ENCODE peak calls at places on chromosomes 2 and 18, in five cellular contexts. One of them, this sample, is unnamed.

GRCh38 chr2:194155406-194155805 is 1501.6 kb upstream of the SLC39A10 start:
- DNase-seq in prostate gland: no peak
- DNase-seq in stomach: no peak
- DNase-seq in IMR-90: no peak
- DNase-seq in heart left ventricle: no peak
- DNase-seq in this sample: no peak

GRCh38 chr2:190909680-190910079 is 29.1 kb downstream of the GLS start:
- DNase-seq in prostate gland: no peak
- DNase-seq in stomach: no peak
- DNase-seq in IMR-90: no peak
- DNase-seq in heart left ventricle: no peak
- DNase-seq in this sample: no peak

GRCh38 chr2:151261240-151261976 is at the start of gene RBM43:
- DNase-seq in prostate gland: peak; percentile 65
- DNase-seq in stomach: peak; percentile 82
- DNase-seq in IMR-90: peak; percentile 91
- DNase-seq in heart left ventricle: peak; percentile 89
- DNase-seq in this sample: peak; percentile 82

GRCh38 chr18:23077493-23078256 is 57.6 kb upstream of the CABLES1 start:
- DNase-seq in prostate gland: peak; percentile 9
- DNase-seq in stomach: peak; percentile 50
- DNase-seq in IMR-90: no peak
- DNase-seq in heart left ventricle: no peak
- DNase-seq in this sample: peak; percentile 17

GRCh38 chr2:157821519-157822131 is 54.5 kb downstream of the ACVR1 start:
- DNase-seq in prostate gland: no peak
- DNase-seq in stomach: no peak
- DNase-seq in IMR-90: no peak
- DNase-seq in heart left ventricle: no peak
- DNase-seq in this sample: no peak

GRCh38 chr18:8948471-8949149 is 153.9 kb upstream of the NDUFV2 start:
- DNase-seq in prostate gland: no peak
- DNase-seq in stomach: no peak
- DNase-seq in IMR-90: peak; percentile 93
- DNase-seq in heart left ventricle: no peak
- DNase-seq in this sample: no peak

GRCh38 chr18:5057348-5058012 is 139.6 kb downstream of the AKAIN1 start:
- DNase-seq in prostate gland: no peak
- DNase-seq in stomach: peak; percentile 57
- DNase-seq in IMR-90: peak; percentile 31
- DNase-seq in heart left ventricle: peak; percentile 38
- DNase-seq in this sample: peak; percentile 61

GRCh38 chr2:165827219-165827920 is 33.3 kb upstream of the GALNT3 start:
- DNase-seq in prostate gland: no peak
- DNase-seq in stomach: no peak
- DNase-seq in IMR-90: no peak
- DNase-seq in heart left ventricle: no peak
- DNase-seq in this sample: no peak

GRCh38 chr2:63875758-63876710 is 34.3 kb downstream of the UGP2 start:
- DNase-seq in prostate gland: no peak
- DNase-seq in stomach: no peak
- DNase-seq in IMR-90: no peak
- DNase-seq in heart left ventricle: no peak
- DNase-seq in this sample: no peak

GRCh38 chr2:130836501-130837174 is at the start of gene ARHGEF4:
- DNase-seq in prostate gland: peak; percentile 42
- DNase-seq in stomach: peak; percentile 70
- DNase-seq in IMR-90: no peak
- DNase-seq in heart left ventricle: no peak
- DNase-seq in this sample: peak; percentile 87

GRCh38 chr18:10140928-10141327 is 227.1 kb downstream of the VAPA start:
- DNase-seq in prostate gland: peak; percentile 33
- DNase-seq in stomach: peak; percentile 58
- DNase-seq in IMR-90: peak; percentile 52
- DNase-seq in heart left ventricle: no peak
- DNase-seq in this sample: peak; percentile 80

GRCh38 chr2:99389946-99390345 is 52.8 kb downstream of the EIF5B start:
- DNase-seq in prostate gland: no peak
- DNase-seq in stomach: no peak
- DNase-seq in IMR-90: no peak
- DNase-seq in heart left ventricle: no peak
- DNase-seq in this sample: no peak

GRCh38 chr2:223735035-223735640 is 102.2 kb downstream of the AP1S3 start:
- DNase-seq in prostate gland: no peak
- DNase-seq in stomach: no peak
- DNase-seq in IMR-90: peak; percentile 11
- DNase-seq in heart left ventricle: no peak
- DNase-seq in this sample: no peak

GRCh38 chr2:128321421-128321775 is 2.7 kb upstream of the HS6ST1 start:
- DNase-seq in prostate gland: no peak
- DNase-seq in stomach: no peak
- DNase-seq in IMR-90: no peak
- DNase-seq in heart left ventricle: no peak
- DNase-seq in this sample: peak; percentile 14

GRCh38 chr18:66510357-66511027 is 93.4 kb downstream of the CDH19 start:
- DNase-seq in prostate gland: no peak
- DNase-seq in stomach: no peak
- DNase-seq in IMR-90: no peak
- DNase-seq in heart left ventricle: no peak
- DNase-seq in this sample: no peak

GRCh38 chr2:53593891-53594585 is 173.6 kb upstream of the CHAC2 start:
- DNase-seq in prostate gland: no peak
- DNase-seq in stomach: no peak
- DNase-seq in IMR-90: peak; percentile 55
- DNase-seq in heart left ventricle: no peak
- DNase-seq in this sample: no peak

GRCh38 chr2:27860111-27860510 is 30.1 kb downstream of the RBKS start:
- DNase-seq in prostate gland: no peak
- DNase-seq in stomach: no peak
- DNase-seq in IMR-90: peak; percentile 90
- DNase-seq in heart left ventricle: no peak
- DNase-seq in this sample: no peak

GRCh38 chr18:35522130-35522959 is 24.6 kb upstream of the INO80C start:
- DNase-seq in prostate gland: no peak
- DNase-seq in stomach: no peak
- DNase-seq in IMR-90: no peak
- DNase-seq in heart left ventricle: no peak
- DNase-seq in this sample: no peak

GRCh38 chr2:26904839-26905238 is 56.9 kb downstream of the DPYSL5 start:
- DNase-seq in prostate gland: no peak
- DNase-seq in stomach: no peak
- DNase-seq in IMR-90: no peak
- DNase-seq in heart left ventricle: no peak
- DNase-seq in this sample: no peak

GRCh38 chr18:68098655-68099054 is 582.1 kb upstream of the DSEL start:
- DNase-seq in prostate gland: no peak
- DNase-seq in stomach: no peak
- DNase-seq in IMR-90: no peak
- DNase-seq in heart left ventricle: no peak
- DNase-seq in this sample: no peak

GRCh38 chr2:113276906-113277425 is 1.8 kb downstream of the PAX8 start:
- DNase-seq in prostate gland: no peak
- DNase-seq in stomach: no peak
- DNase-seq in IMR-90: no peak
- DNase-seq in heart left ventricle: no peak
- DNase-seq in this sample: no peak

GRCh38 chr2:203744091-203744490 is 37.7 kb downstream of the CD28 start:
- DNase-seq in prostate gland: no peak
- DNase-seq in stomach: no peak
- DNase-seq in IMR-90: no peak
- DNase-seq in heart left ventricle: no peak
- DNase-seq in this sample: no peak

GRCh38 chr2:15956751-15957736 is 16.7 kb downstream of the MYCN start:
- DNase-seq in prostate gland: no peak
- DNase-seq in stomach: no peak
- DNase-seq in IMR-90: no peak
- DNase-seq in heart left ventricle: no peak
- DNase-seq in this sample: no peak

GRCh38 chr2:170307052-170307451 is 129.1 kb downstream of the MYO3B start:
- DNase-seq in prostate gland: no peak
- DNase-seq in stomach: no peak
- DNase-seq in IMR-90: no peak
- DNase-seq in heart left ventricle: no peak
- DNase-seq in this sample: no peak

GRCh38 chr2:237581751-237582746 is 8.5 kb downstream of the RAB17 start:
- DNase-seq in prostate gland: peak; percentile 83
- DNase-seq in stomach: peak; percentile 84
- DNase-seq in IMR-90: peak; percentile 71
- DNase-seq in heart left ventricle: peak; percentile 83
- DNase-seq in this sample: peak; percentile 80

GRCh38 chr2:153872311-153873061 is 764 bp downstream of the GALNT13 start:
- DNase-seq in prostate gland: no peak
- DNase-seq in stomach: no peak
- DNase-seq in IMR-90: no peak
- DNase-seq in heart left ventricle: no peak
- DNase-seq in this sample: no peak

GRCh38 chr18:38250981-38251380 is 685.4 kb upstream of the CELF4 start:
- DNase-seq in prostate gland: no peak
- DNase-seq in stomach: no peak
- DNase-seq in IMR-90: no peak
- DNase-seq in heart left ventricle: no peak
- DNase-seq in this sample: no peak

GRCh38 chr2:237157551-237158102 is 71.9 kb downstream of the COPS8 start:
- DNase-seq in prostate gland: no peak
- DNase-seq in stomach: no peak
- DNase-seq in IMR-90: peak; percentile 74
- DNase-seq in heart left ventricle: no peak
- DNase-seq in this sample: no peak

GRCh38 chr2:193841389-193842150 is 1646.8 kb upstream of the TMEFF2 start:
- DNase-seq in prostate gland: no peak
- DNase-seq in stomach: no peak
- DNase-seq in IMR-90: no peak
- DNase-seq in heart left ventricle: no peak
- DNase-seq in this sample: no peak

GRCh38 chr2:40321822-40322221 is 130.1 kb downstream of the SLC8A1 start:
- DNase-seq in prostate gland: no peak
- DNase-seq in stomach: no peak
- DNase-seq in IMR-90: no peak
- DNase-seq in heart left ventricle: no peak
- DNase-seq in this sample: no peak

GRCh38 chr2:232235716-232236115 is 142.8 kb upstream of the ALPP start:
- DNase-seq in prostate gland: peak; percentile 16
- DNase-seq in stomach: no peak
- DNase-seq in IMR-90: peak; percentile 12
- DNase-seq in heart left ventricle: no peak
- DNase-seq in this sample: peak; percentile 53

GRCh38 chr18:46756172-46756558 is 688 bp downstream of the ST8SIA5 start:
- DNase-seq in prostate gland: no peak
- DNase-seq in stomach: no peak
- DNase-seq in IMR-90: no peak
- DNase-seq in heart left ventricle: no peak
- DNase-seq in this sample: no peak
- TF ChIP-seq POLR2A in prostate gland: no peak
- TF ChIP-seq POLR2A in stomach: no peak
- TF ChIP-seq POLR2A in IMR-90: no peak
- TF ChIP-seq POLR2A in heart left ventricle: no peak
- TF ChIP-seq POLR2A in this sample: no peak

DNA sequence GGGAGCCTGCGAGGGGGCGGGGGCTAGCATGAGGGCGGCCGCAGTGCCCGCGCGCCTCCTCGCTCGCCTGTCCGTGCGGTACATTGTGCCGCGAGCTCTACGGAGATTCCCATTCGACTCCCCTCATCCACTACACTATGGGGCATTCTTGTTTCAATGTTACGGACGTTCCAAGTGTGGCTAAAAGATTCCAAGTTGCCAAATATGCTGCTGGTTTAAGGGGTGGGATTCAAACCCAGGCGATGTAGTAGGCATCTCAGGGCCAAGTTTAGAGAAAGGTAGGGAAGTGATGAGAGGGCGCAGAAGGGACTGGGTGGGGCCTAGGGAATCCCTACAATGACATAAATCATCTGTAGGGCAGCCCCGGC is 10.0 kb upstream of the CRYBA2 start:
- DNase-seq in prostate gland: no peak
- DNase-seq in stomach: no peak
- DNase-seq in IMR-90: no peak
- DNase-seq in heart left ventricle: no peak
- DNase-seq in this sample: no peak
- H3K27me3 ChIP-seq in prostate gland: no peaks in the 10 kb centered on the region
- H3K27me3 ChIP-seq in stomach: peaks cover 19% of the 10 kb centered on the region
- H3K27me3 ChIP-seq in IMR-90: peaks cover 71% of the 10 kb centered on the region
- H3K27me3 ChIP-seq in heart left ventricle: peaks cover 88% of the 10 kb centered on the region
- H3K27me3 ChIP-seq in this sample: no peaks in the 10 kb centered on the region

DNA sequence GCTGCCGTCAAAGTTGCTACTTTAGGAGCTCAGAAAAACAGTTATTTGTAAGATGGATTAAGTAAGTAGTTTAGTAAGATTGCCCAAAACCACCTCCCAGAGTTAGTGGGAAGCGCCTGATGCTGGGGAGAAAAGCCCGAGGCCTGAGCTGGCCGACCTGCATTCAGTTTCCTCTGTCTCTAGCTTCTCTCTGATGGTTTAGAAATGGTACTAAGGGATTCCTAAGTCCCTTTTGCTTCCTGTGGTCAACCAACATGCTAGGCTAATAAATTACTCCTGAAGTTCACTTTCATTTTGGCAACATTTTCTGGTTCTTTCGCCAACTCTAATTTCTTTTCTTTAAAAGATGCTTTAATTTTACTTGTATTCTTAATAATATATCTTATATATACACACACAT is 60.1 kb downstream of the ASAP2 start:
- DNase-seq in prostate gland: no peak
- DNase-seq in stomach: no peak
- DNase-seq in IMR-90: no peak
- DNase-seq in heart left ventricle: no peak
- DNase-seq in this sample: no peak
- TF ChIP-seq POLR2A in prostate gland: no peak
- TF ChIP-seq POLR2A in stomach: no peak
- TF ChIP-seq POLR2A in IMR-90: no peak
- TF ChIP-seq POLR2A in heart left ventricle: no peak
- TF ChIP-seq POLR2A in this sample: no peak

GRCh38 chr2:174338626-174339570 is 4.1 kb downstream of the SP9 start:
- DNase-seq in prostate gland: no peak
- DNase-seq in stomach: no peak
- DNase-seq in IMR-90: no peak
- DNase-seq in heart left ventricle: no peak
- DNase-seq in this sample: no peak
- H3K27me3 ChIP-seq in prostate gland: peaks cover 73% of the 10 kb centered on the region
- H3K27me3 ChIP-seq in stomach: peaks cover 73% of the 10 kb centered on the region
- H3K27me3 ChIP-seq in IMR-90: peaks cover 87% of the 10 kb centered on the region
- H3K27me3 ChIP-seq in heart left ventricle: peaks cover 98% of the 10 kb centered on the region
- H3K27me3 ChIP-seq in this sample: peaks cover 82% of the 10 kb centered on the region

GRCh38 chr2:215571693-215572092 is 135.8 kb upstream of the FN1 start:
- DNase-seq in prostate gland: no peak
- DNase-seq in stomach: no peak
- DNase-seq in IMR-90: no peak
- DNase-seq in heart left ventricle: no peak
- DNase-seq in this sample: no peak
- TF ChIP-seq POLR2A in prostate gland: no peak
- TF ChIP-seq POLR2A in stomach: no peak
- TF ChIP-seq POLR2A in IMR-90: no peak
- TF ChIP-seq POLR2A in heart left ventricle: no peak
- TF ChIP-seq POLR2A in this sample: no peak

GRCh38 chr2:44942304-44943030 is 965 bp downstream of the SIX3 start:
- DNase-seq in prostate gland: no peak
- DNase-seq in stomach: no peak
- DNase-seq in IMR-90: no peak
- DNase-seq in heart left ventricle: no peak
- DNase-seq in this sample: no peak
- H3K27me3 ChIP-seq in prostate gland: peaks cover 60% of the 10 kb centered on the region
- H3K27me3 ChIP-seq in stomach: peaks cover 45% of the 10 kb centered on the region
- H3K27me3 ChIP-seq in IMR-90: peaks cover 98% of the 10 kb centered on the region
- H3K27me3 ChIP-seq in heart left ventricle: peaks cover 97% of the 10 kb centered on the region
- H3K27me3 ChIP-seq in this sample: peaks cover 56% of the 10 kb centered on the region